ENCODE peak calls at places on chromosomes 3 and 15, in six cellular contexts. S is AG04450; Z is sigmoid colon; B is GM20000; Q is CD8-positive, alpha-beta T cell; L is foreskin fibroblast. K is an unnamed sample.
A peak's percentile ranks its signal among the peaks of the same experiment; 100 is the strongest.

GRCh38 chr3:33277193-33277882 is at the start of gene FBXL2:
- DNase-seq in S (peak; percentile 2), Z (peak; percentile 72), B (peak; percentile 73), Q (no peak), L (peak; percentile 89), K (peak; percentile 81)

GRCh38 chr3:56125358-56126005 is 342.8 kb downstream of the ERC2 start:
- DNase-seq in S (peak; percentile 20), Z (peak; percentile 75), B (no peak), Q (no peak), L (peak; percentile 95), K (no peak)

GRCh38 chr3:110138966-110139555 is 801.7 kb upstream of the DPPA4 start:
- DNase-seq in S (no peak), Z (no peak), B (no peak), Q (no peak), L (no peak), K (no peak)

GRCh38 chr15:100335335-100335999 is 6.3 kb downstream of the ADAMTS17 start:
- DNase-seq in S (no peak), Z (no peak), B (no peak), Q (no peak), L (no peak), K (no peak)

GRCh38 chr3:151925876-151926275 is 52.4 kb downstream of the SUCNR1 start:
- DNase-seq in S (peak; percentile 45), Z (no peak), B (no peak), Q (no peak), L (peak; percentile 83), K (no peak)

GRCh38 chr3:171285287-171285686 is 174.9 kb downstream of the TNIK start:
- DNase-seq in S (no peak), Z (no peak), B (no peak), Q (no peak), L (no peak), K (no peak)

GRCh38 chr3:126996905-126997304 is 14.0 kb downstream of the PLXNA1 start:
- DNase-seq in S (no peak), Z (no peak), B (no peak), Q (no peak), L (peak; percentile 80), K (no peak)

GRCh38 chr3:129162729-129163579 is 2.1 kb upstream of the ISY1 start:
- DNase-seq in S (no peak), Z (no peak), B (no peak), Q (no peak), L (peak; percentile 54), K (no peak)

GRCh38 chr3:182027366-182027765 is 315.6 kb downstream of the SOX2 start:
- DNase-seq in S (no peak), Z (no peak), B (no peak), Q (no peak), L (no peak), K (no peak)

GRCh38 chr15:100772478-100773378 is 106.9 kb upstream of the ALDH1A3 start:
- DNase-seq in S (no peak), Z (no peak), B (no peak), Q (no peak), L (no peak), K (no peak)

GRCh38 chr3:184567924-184568590 is 6.5 kb downstream of the EPHB3 start:
- DNase-seq in S (no peak), Z (no peak), B (no peak), Q (no peak), L (peak; percentile 36), K (no peak)

GRCh38 chr3:50322386-50323091 is at the start of gene HYAL2:
- DNase-seq in S (no peak), Z (no peak), B (no peak), Q (no peak), L (no peak), K (no peak)

GRCh38 chr3:85037203-85037602 is 78.4 kb downstream of the CADM2 start:
- DNase-seq in S (no peak), Z (no peak), B (no peak), Q (no peak), L (no peak), K (no peak)

GRCh38 chr3:49930922-49931321 is 1.3 kb upstream of the MON1A start:
- DNase-seq in S (no peak), Z (no peak), B (no peak), Q (no peak), L (peak; percentile 29), K (no peak)

GRCh38 chr3:37262816-37263393 is 88.5 kb upstream of the LRRFIP2 start:
- DNase-seq in S (no peak), Z (no peak), B (no peak), Q (no peak), L (peak; percentile 38), K (no peak)

GRCh38 chr3:33993631-33994030 is 195.2 kb downstream of the PDCD6IP start:
- DNase-seq in S (no peak), Z (no peak), B (no peak), Q (no peak), L (peak; percentile 62), K (no peak)

GRCh38 chr3:53039376-53039752 is 6.5 kb downstream of the SFMBT1 start:
- DNase-seq in S (no peak), Z (no peak), B (no peak), Q (no peak), L (no peak), K (no peak)

GRCh38 chr3:37423825-37424224 is 249.4 kb upstream of the LRRFIP2 start:
- DNase-seq in S (no peak), Z (no peak), B (no peak), Q (no peak), L (no peak), K (no peak)

GRCh38 chr3:134059680-134060560 is 30.2 kb upstream of the SLCO2A1 start:
- DNase-seq in S (no peak), Z (no peak), B (no peak), Q (no peak), L (no peak), K (no peak)
- TF ChIP-seq CTCF in S (no peak), Z (no peak), B (no peak), Q (no peak), L (no peak), K (no peak)

GRCh38 chr3:147356145-147356908 is 50.0 kb downstream of the ZIC4 start:
- DNase-seq in S (no peak), Z (no peak), B (no peak), Q (no peak), L (no peak), K (no peak)

GRCh38 chr3:147356909-147357733 is 49.2 kb downstream of the ZIC4 start:
- DNase-seq in S (no peak), Z (no peak), B (no peak), Q (no peak), L (peak; percentile 31), K (no peak)

GRCh38 chr3:147358144-147358992 is 48.0 kb downstream of the ZIC4 start:
- DNase-seq in S (no peak), Z (no peak), B (no peak), Q (no peak), L (no peak), K (no peak)

GRCh38 chr3:147354621-147355020 is 51.7 kb downstream of the ZIC4 start:
- DNase-seq in S (no peak), Z (no peak), B (no peak), Q (no peak), L (no peak), K (no peak)

GRCh38 chr3:147355104-147355854 is 51.1 kb downstream of the ZIC4 start:
- DNase-seq in S (no peak), Z (no peak), B (no peak), Q (no peak), L (no peak), K (no peak)
- TF ChIP-seq CTCF in S (no peak), Z (no peak), B (no peak), Q (no peak), L (no peak), K (no peak)

DNA sequence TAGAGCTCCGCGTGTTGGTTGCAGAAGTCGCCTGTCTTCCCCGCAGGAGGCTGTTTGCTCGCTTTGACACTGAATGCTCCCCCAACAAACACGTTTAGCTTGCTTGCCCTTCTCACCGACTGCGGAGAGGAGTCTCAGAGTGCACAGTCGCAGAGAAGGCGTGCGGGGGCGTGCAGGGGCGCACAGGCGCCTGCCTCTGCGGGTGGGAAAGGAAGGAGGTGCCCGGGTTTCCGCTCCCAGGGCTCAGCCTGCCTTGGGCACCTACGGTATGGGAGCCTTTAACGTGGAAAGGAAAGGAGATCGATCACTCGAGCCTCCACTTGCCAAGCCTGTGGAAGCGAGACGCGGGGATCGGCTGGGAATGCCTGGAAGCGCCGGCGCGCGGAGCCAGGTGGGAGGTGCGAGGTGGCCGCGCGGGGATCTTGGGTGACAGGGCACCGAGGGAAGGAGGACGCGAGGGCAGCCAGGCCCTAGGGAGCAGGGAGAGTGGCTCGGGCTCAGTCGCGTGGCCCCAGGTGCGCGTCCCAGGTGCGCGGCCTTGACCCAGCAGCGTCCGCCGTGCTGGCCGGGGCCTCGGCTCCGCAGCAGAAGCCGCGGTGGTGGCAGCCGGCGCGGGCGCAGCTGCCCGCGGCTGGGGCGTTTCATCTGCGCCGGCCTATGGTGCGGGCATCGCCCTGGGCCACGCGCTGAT is at the start of gene FAN1:
- DNase-seq in S (peak; percentile 56), Z (peak; percentile 91), B (peak; percentile 91), Q (peak; percentile 66), L (peak; percentile 95), K (peak; percentile 92)
- TF ChIP-seq CTCF in S (no peak), Z (no peak), B (no peak), Q (no peak), L (no peak), K (no peak)

GRCh38 chr3:65664927-65665326 is 373.8 kb downstream of the MAGI1 start:
- DNase-seq in S (no peak), Z (no peak), B (no peak), Q (no peak), L (no peak), K (no peak)

GRCh38 chr3:65665922-65666321 is 372.8 kb downstream of the MAGI1 start:
- DNase-seq in S (no peak), Z (no peak), B (no peak), Q (no peak), L (no peak), K (no peak)

GRCh38 chr3:65664436-65664835 is 374.3 kb downstream of the MAGI1 start:
- DNase-seq in S (no peak), Z (no peak), B (no peak), Q (no peak), L (no peak), K (no peak)

GRCh38 chr3:65667963-65668362 is 370.8 kb downstream of the MAGI1 start:
- DNase-seq in S (no peak), Z (no peak), B (no peak), Q (no peak), L (no peak), K (no peak)

DNA sequence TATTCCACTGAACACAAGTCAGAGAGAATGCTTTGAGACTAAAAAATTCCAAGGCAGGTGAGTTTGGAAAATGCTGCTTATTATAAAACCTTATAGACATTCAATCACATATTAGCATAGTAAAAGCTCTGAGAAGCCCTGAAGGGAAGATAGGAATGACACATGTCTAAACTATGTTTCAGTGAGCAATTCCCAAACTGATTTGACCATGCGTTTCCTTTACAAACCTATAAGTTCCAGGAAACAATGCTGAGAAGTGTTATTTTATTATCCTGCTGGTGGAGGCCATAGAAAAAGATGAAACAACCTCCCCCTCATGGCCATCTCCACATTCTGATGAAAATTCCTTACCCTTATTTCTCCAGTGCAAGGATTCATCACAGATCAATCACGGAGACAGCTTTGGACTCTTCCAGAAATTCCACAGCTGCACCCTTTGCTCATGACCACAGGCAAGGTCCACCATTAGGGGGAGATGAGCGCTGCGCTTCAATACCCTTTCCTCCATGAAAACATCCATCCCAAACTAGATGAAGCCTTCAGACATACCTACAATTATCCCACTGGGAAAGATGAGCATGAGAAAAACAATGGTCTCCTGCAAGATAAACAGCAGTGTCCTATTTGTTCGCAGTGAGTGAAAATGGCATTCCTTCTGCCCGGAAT is 372.2 kb downstream of the MAGI1 start:
- DNase-seq in S (peak; percentile 8), Z (no peak), B (no peak), Q (no peak), L (peak; percentile 54), K (no peak)
- TF ChIP-seq CTCF in S (peak; percentile 9), Z (no peak), B (no peak), Q (no peak), L (no peak), K (no peak)

GRCh38 chr3:48408823-48409281 is 21.0 kb downstream of the PLXNB1 start:
- DNase-seq in S (no peak), Z (peak; percentile 53), B (peak; percentile 26), Q (no peak), L (no peak), K (peak; percentile 35)
- TF ChIP-seq CTCF in S (no peak), Z (no peak), B (no peak), Q (no peak), L (no peak), K (no peak)

K was measured in GM13976.